ENCODE peak calls at places on chromosomes 2 and 18, in nine cellular contexts. One of them, this sample, is unnamed.

GRCh38 chr2:69916151-69916550 is 1.2 kb downstream of the MXD1 start:
- DNase-seq in CD8-positive, alpha-beta memory T cell: no peak
- DNase-seq in tibial artery: no peak
- DNase-seq in AG20443: no peak
- DNase-seq in Caki2: no peak
- DNase-seq in B cell: no peak
- DNase-seq in AG10803: no peak
- DNase-seq in fibroblast of lung: no peak
- DNase-seq in stimulated activated CD8-positive, alpha-beta memory T cell treated with anti-CD3 and anti-CD28 coated beads, Interleukin-4, amount 100 ng/mL, for 24 hours: no peak
- DNase-seq in this sample: no peak

GRCh38 chr18:48340502-48340901 is 68.7 kb downstream of the ZBTB7C start:
- DNase-seq in AG20443: no peak
- DNase-seq in fibroblast of lung: no peak
- DNase-seq in tibial artery: no peak
- DNase-seq in AG10803: no peak
- DNase-seq in B cell: no peak
- DNase-seq in Caki2: no peak
- DNase-seq in CD8-positive, alpha-beta memory T cell: no peak
- DNase-seq in stimulated activated CD8-positive, alpha-beta memory T cell treated with anti-CD3 and anti-CD28 coated beads, Interleukin-4, amount 100 ng/mL, for 24 hours: no peak
- DNase-seq in this sample: no peak

GRCh38 chr2:237739101-237739500 is 59.5 kb upstream of the RBM44 start:
- DNase-seq in fibroblast of lung: no peak
- DNase-seq in B cell: no peak
- DNase-seq in Caki2: no peak
- DNase-seq in stimulated activated CD8-positive, alpha-beta memory T cell treated with anti-CD3 and anti-CD28 coated beads, Interleukin-4, amount 100 ng/mL, for 24 hours: no peak
- DNase-seq in AG10803: no peak
- DNase-seq in CD8-positive, alpha-beta memory T cell: no peak
- DNase-seq in AG20443: no peak
- DNase-seq in tibial artery: peak
- DNase-seq in this sample: no peak

GRCh38 chr18:41391616-41392610 is 563.1 kb upstream of the PIK3C3 start:
- DNase-seq in AG20443: peak
- DNase-seq in B cell: no peak
- DNase-seq in fibroblast of lung: peak
- DNase-seq in CD8-positive, alpha-beta memory T cell: no peak
- DNase-seq in stimulated activated CD8-positive, alpha-beta memory T cell treated with anti-CD3 and anti-CD28 coated beads, Interleukin-4, amount 100 ng/mL, for 24 hours: no peak
- DNase-seq in Caki2: peak
- DNase-seq in tibial artery: no peak
- DNase-seq in AG10803: peak
- DNase-seq in this sample: peak

GRCh38 chr2:24489942-24490673 is 946 bp upstream of the NCOA1 start:
- DNase-seq in stimulated activated CD8-positive, alpha-beta memory T cell treated with anti-CD3 and anti-CD28 coated beads, Interleukin-4, amount 100 ng/mL, for 24 hours: no peak
- DNase-seq in tibial artery: no peak
- DNase-seq in AG10803: peak
- DNase-seq in AG20443: no peak
- DNase-seq in Caki2: no peak
- DNase-seq in B cell: peak
- DNase-seq in CD8-positive, alpha-beta memory T cell: no peak
- DNase-seq in fibroblast of lung: peak
- DNase-seq in this sample: no peak

GRCh38 chr18:3985030-3985429 is 470.1 kb downstream of the DLGAP1 start:
- DNase-seq in AG10803: no peak
- DNase-seq in Caki2: no peak
- DNase-seq in B cell: no peak
- DNase-seq in CD8-positive, alpha-beta memory T cell: no peak
- DNase-seq in fibroblast of lung: peak
- DNase-seq in AG20443: no peak
- DNase-seq in stimulated activated CD8-positive, alpha-beta memory T cell treated with anti-CD3 and anti-CD28 coated beads, Interleukin-4, amount 100 ng/mL, for 24 hours: no peak
- DNase-seq in tibial artery: no peak
- DNase-seq in this sample: peak

GRCh38 chr2:23901966-23902942 is 24.7 kb downstream of the ATAD2B start:
- DNase-seq in AG10803: peak
- DNase-seq in CD8-positive, alpha-beta memory T cell: no peak
- DNase-seq in B cell: no peak
- DNase-seq in tibial artery: no peak
- DNase-seq in AG20443: peak
- DNase-seq in fibroblast of lung: peak
- DNase-seq in stimulated activated CD8-positive, alpha-beta memory T cell treated with anti-CD3 and anti-CD28 coated beads, Interleukin-4, amount 100 ng/mL, for 24 hours: no peak
- DNase-seq in Caki2: no peak
- DNase-seq in this sample: peak

GRCh38 chr2:17373736-17374135 is 144.5 kb downstream of the RAD51AP2 start:
- DNase-seq in CD8-positive, alpha-beta memory T cell: no peak
- DNase-seq in fibroblast of lung: peak
- DNase-seq in B cell: no peak
- DNase-seq in AG10803: peak
- DNase-seq in Caki2: no peak
- DNase-seq in AG20443: no peak
- DNase-seq in tibial artery: no peak
- DNase-seq in stimulated activated CD8-positive, alpha-beta memory T cell treated with anti-CD3 and anti-CD28 coated beads, Interleukin-4, amount 100 ng/mL, for 24 hours: no peak
- DNase-seq in this sample: no peak

GRCh38 chr2:237669628-237670351 is 42.4 kb downstream of the LRRFIP1 start:
- DNase-seq in CD8-positive, alpha-beta memory T cell: no peak
- DNase-seq in stimulated activated CD8-positive, alpha-beta memory T cell treated with anti-CD3 and anti-CD28 coated beads, Interleukin-4, amount 100 ng/mL, for 24 hours: no peak
- DNase-seq in AG20443: peak
- DNase-seq in fibroblast of lung: peak
- DNase-seq in AG10803: peak
- DNase-seq in B cell: peak
- DNase-seq in Caki2: peak
- DNase-seq in tibial artery: peak
- DNase-seq in this sample: peak

GRCh38 chr2:142915502-142915901 is 38.0 kb downstream of the KYNU start:
- DNase-seq in tibial artery: no peak
- DNase-seq in fibroblast of lung: no peak
- DNase-seq in B cell: no peak
- DNase-seq in stimulated activated CD8-positive, alpha-beta memory T cell treated with anti-CD3 and anti-CD28 coated beads, Interleukin-4, amount 100 ng/mL, for 24 hours: no peak
- DNase-seq in Caki2: no peak
- DNase-seq in AG10803: no peak
- DNase-seq in CD8-positive, alpha-beta memory T cell: no peak
- DNase-seq in AG20443: no peak
- DNase-seq in this sample: no peak

GRCh38 chr2:218033590-218034496 is 31.0 kb upstream of the TNS1 start:
- DNase-seq in CD8-positive, alpha-beta memory T cell: no peak
- DNase-seq in AG10803: no peak
- DNase-seq in Caki2: no peak
- DNase-seq in tibial artery: peak
- DNase-seq in B cell: peak
- DNase-seq in fibroblast of lung: no peak
- DNase-seq in stimulated activated CD8-positive, alpha-beta memory T cell treated with anti-CD3 and anti-CD28 coated beads, Interleukin-4, amount 100 ng/mL, for 24 hours: no peak
- DNase-seq in AG20443: peak
- DNase-seq in this sample: no peak

GRCh38 chr2:129929321-129930290 is 49.9 kb upstream of the RAB6C start:
- DNase-seq in stimulated activated CD8-positive, alpha-beta memory T cell treated with anti-CD3 and anti-CD28 coated beads, Interleukin-4, amount 100 ng/mL, for 24 hours: no peak
- DNase-seq in tibial artery: no peak
- DNase-seq in AG10803: peak
- DNase-seq in B cell: no peak
- DNase-seq in AG20443: peak
- DNase-seq in CD8-positive, alpha-beta memory T cell: no peak
- DNase-seq in Caki2: no peak
- DNase-seq in fibroblast of lung: no peak
- DNase-seq in this sample: peak

GRCh38 chr2:111142101-111142500 is 21.4 kb downstream of the BCL2L11 start:
- DNase-seq in stimulated activated CD8-positive, alpha-beta memory T cell treated with anti-CD3 and anti-CD28 coated beads, Interleukin-4, amount 100 ng/mL, for 24 hours: no peak
- DNase-seq in AG10803: no peak
- DNase-seq in fibroblast of lung: no peak
- DNase-seq in AG20443: no peak
- DNase-seq in tibial artery: no peak
- DNase-seq in Caki2: no peak
- DNase-seq in CD8-positive, alpha-beta memory T cell: no peak
- DNase-seq in B cell: no peak
- DNase-seq in this sample: no peak

GRCh38 chr2:120233292-120233691 is 10.1 kb upstream of the TMEM185B start:
- DNase-seq in AG20443: no peak
- DNase-seq in CD8-positive, alpha-beta memory T cell: no peak
- DNase-seq in Caki2: no peak
- DNase-seq in fibroblast of lung: no peak
- DNase-seq in AG10803: no peak
- DNase-seq in stimulated activated CD8-positive, alpha-beta memory T cell treated with anti-CD3 and anti-CD28 coated beads, Interleukin-4, amount 100 ng/mL, for 24 hours: no peak
- DNase-seq in tibial artery: no peak
- DNase-seq in B cell: no peak
- DNase-seq in this sample: no peak

GRCh38 chr2:47520302-47520630 is 117.3 kb downstream of the MSH2 start:
- DNase-seq in AG10803: no peak
- DNase-seq in Caki2: no peak
- DNase-seq in AG20443: no peak
- DNase-seq in fibroblast of lung: no peak
- DNase-seq in stimulated activated CD8-positive, alpha-beta memory T cell treated with anti-CD3 and anti-CD28 coated beads, Interleukin-4, amount 100 ng/mL, for 24 hours: no peak
- DNase-seq in tibial artery: no peak
- DNase-seq in B cell: no peak
- DNase-seq in CD8-positive, alpha-beta memory T cell: no peak
- DNase-seq in this sample: no peak

GRCh38 chr18:57792741-57793629 is 10.1 kb downstream of the ATP8B1 start:
- DNase-seq in Caki2: no peak
- DNase-seq in AG10803: no peak
- DNase-seq in B cell: no peak
- DNase-seq in tibial artery: no peak
- DNase-seq in AG20443: no peak
- DNase-seq in CD8-positive, alpha-beta memory T cell: no peak
- DNase-seq in fibroblast of lung: no peak
- DNase-seq in stimulated activated CD8-positive, alpha-beta memory T cell treated with anti-CD3 and anti-CD28 coated beads, Interleukin-4, amount 100 ng/mL, for 24 hours: no peak
- DNase-seq in this sample: peak

GRCh38 chr18:46411862-46412690 is 244.9 kb downstream of the LOXHD1 start:
- DNase-seq in Caki2: no peak
- DNase-seq in tibial artery: no peak
- DNase-seq in AG20443: no peak
- DNase-seq in CD8-positive, alpha-beta memory T cell: no peak
- DNase-seq in stimulated activated CD8-positive, alpha-beta memory T cell treated with anti-CD3 and anti-CD28 coated beads, Interleukin-4, amount 100 ng/mL, for 24 hours: no peak
- DNase-seq in AG10803: no peak
- DNase-seq in B cell: no peak
- DNase-seq in fibroblast of lung: peak
- DNase-seq in this sample: no peak

GRCh38 chr2:189092936-189093335 is 86.6 kb downstream of the COL5A2 start:
- DNase-seq in stimulated activated CD8-positive, alpha-beta memory T cell treated with anti-CD3 and anti-CD28 coated beads, Interleukin-4, amount 100 ng/mL, for 24 hours: no peak
- DNase-seq in fibroblast of lung: peak
- DNase-seq in AG10803: peak
- DNase-seq in Caki2: no peak
- DNase-seq in B cell: no peak
- DNase-seq in CD8-positive, alpha-beta memory T cell: no peak
- DNase-seq in AG20443: peak
- DNase-seq in tibial artery: peak
- DNase-seq in this sample: peak

GRCh38 chr18:38923136-38923535 is 1357.5 kb upstream of the CELF4 start:
- DNase-seq in AG10803: no peak
- DNase-seq in Caki2: no peak
- DNase-seq in stimulated activated CD8-positive, alpha-beta memory T cell treated with anti-CD3 and anti-CD28 coated beads, Interleukin-4, amount 100 ng/mL, for 24 hours: no peak
- DNase-seq in B cell: no peak
- DNase-seq in tibial artery: no peak
- DNase-seq in AG20443: no peak
- DNase-seq in fibroblast of lung: no peak
- DNase-seq in CD8-positive, alpha-beta memory T cell: no peak
- DNase-seq in this sample: no peak

GRCh38 chr2:234989183-234989701 is 37.4 kb downstream of the SH3BP4 start:
- DNase-seq in tibial artery: peak
- DNase-seq in fibroblast of lung: peak
- DNase-seq in AG20443: no peak
- DNase-seq in stimulated activated CD8-positive, alpha-beta memory T cell treated with anti-CD3 and anti-CD28 coated beads, Interleukin-4, amount 100 ng/mL, for 24 hours: no peak
- DNase-seq in AG10803: no peak
- DNase-seq in Caki2: no peak
- DNase-seq in B cell: no peak
- DNase-seq in CD8-positive, alpha-beta memory T cell: no peak
- DNase-seq in this sample: peak

GRCh38 chr18:13435596-13436333 is 217.2 kb downstream of the LDLRAD4 start:
- DNase-seq in CD8-positive, alpha-beta memory T cell: no peak
- DNase-seq in tibial artery: peak
- DNase-seq in stimulated activated CD8-positive, alpha-beta memory T cell treated with anti-CD3 and anti-CD28 coated beads, Interleukin-4, amount 100 ng/mL, for 24 hours: no peak
- DNase-seq in Caki2: peak
- DNase-seq in B cell: no peak
- DNase-seq in fibroblast of lung: peak
- DNase-seq in AG20443: peak
- DNase-seq in AG10803: peak
- DNase-seq in this sample: peak

GRCh38 chr2:19607400-19607799 is 249.0 kb upstream of the OSR1 start:
- DNase-seq in CD8-positive, alpha-beta memory T cell: no peak
- DNase-seq in AG10803: peak
- DNase-seq in fibroblast of lung: peak
- DNase-seq in B cell: no peak
- DNase-seq in Caki2: no peak
- DNase-seq in tibial artery: no peak
- DNase-seq in AG20443: no peak
- DNase-seq in stimulated activated CD8-positive, alpha-beta memory T cell treated with anti-CD3 and anti-CD28 coated beads, Interleukin-4, amount 100 ng/mL, for 24 hours: no peak
- DNase-seq in this sample: peak

GRCh38 chr18:75127143-75128021 is 81.6 kb downstream of the PTGR3 start:
- DNase-seq in fibroblast of lung: peak
- DNase-seq in B cell: no peak
- DNase-seq in Caki2: no peak
- DNase-seq in AG20443: peak
- DNase-seq in AG10803: no peak
- DNase-seq in tibial artery: no peak
- DNase-seq in CD8-positive, alpha-beta memory T cell: no peak
- DNase-seq in stimulated activated CD8-positive, alpha-beta memory T cell treated with anti-CD3 and anti-CD28 coated beads, Interleukin-4, amount 100 ng/mL, for 24 hours: no peak
- DNase-seq in this sample: no peak

GRCh38 chr2:147610491-147611050 is 234.3 kb upstream of the ACVR2A start:
- DNase-seq in CD8-positive, alpha-beta memory T cell: no peak
- DNase-seq in tibial artery: no peak
- DNase-seq in AG20443: no peak
- DNase-seq in B cell: no peak
- DNase-seq in fibroblast of lung: no peak
- DNase-seq in Caki2: no peak
- DNase-seq in AG10803: no peak
- DNase-seq in stimulated activated CD8-positive, alpha-beta memory T cell treated with anti-CD3 and anti-CD28 coated beads, Interleukin-4, amount 100 ng/mL, for 24 hours: no peak
- DNase-seq in this sample: no peak

GRCh38 chr2:23709311-23709710 is 217.6 kb downstream of the ATAD2B start:
- DNase-seq in AG20443: no peak
- DNase-seq in CD8-positive, alpha-beta memory T cell: no peak
- DNase-seq in B cell: no peak
- DNase-seq in Caki2: no peak
- DNase-seq in fibroblast of lung: no peak
- DNase-seq in stimulated activated CD8-positive, alpha-beta memory T cell treated with anti-CD3 and anti-CD28 coated beads, Interleukin-4, amount 100 ng/mL, for 24 hours: no peak
- DNase-seq in AG10803: no peak
- DNase-seq in tibial artery: no peak
- DNase-seq in this sample: no peak

GRCh38 chr18:35073186-35074105 is 32.2 kb downstream of the MAPRE2 start:
- DNase-seq in tibial artery: no peak
- DNase-seq in AG20443: peak
- DNase-seq in CD8-positive, alpha-beta memory T cell: no peak
- DNase-seq in stimulated activated CD8-positive, alpha-beta memory T cell treated with anti-CD3 and anti-CD28 coated beads, Interleukin-4, amount 100 ng/mL, for 24 hours: no peak
- DNase-seq in fibroblast of lung: peak
- DNase-seq in B cell: no peak
- DNase-seq in Caki2: no peak
- DNase-seq in AG10803: peak
- DNase-seq in this sample: peak

GRCh38 chr2:173191601-173192000 is 116.0 kb downstream of the MAP3K20 start:
- DNase-seq in AG20443: peak
- DNase-seq in stimulated activated CD8-positive, alpha-beta memory T cell treated with anti-CD3 and anti-CD28 coated beads, Interleukin-4, amount 100 ng/mL, for 24 hours: no peak
- DNase-seq in Caki2: peak
- DNase-seq in tibial artery: no peak
- DNase-seq in AG10803: peak
- DNase-seq in CD8-positive, alpha-beta memory T cell: no peak
- DNase-seq in fibroblast of lung: peak
- DNase-seq in B cell: no peak
- DNase-seq in this sample: peak

GRCh38 chr2:150169230-150169629 is 318.2 kb downstream of the RND3 start:
- DNase-seq in AG10803: peak
- DNase-seq in tibial artery: peak
- DNase-seq in stimulated activated CD8-positive, alpha-beta memory T cell treated with anti-CD3 and anti-CD28 coated beads, Interleukin-4, amount 100 ng/mL, for 24 hours: no peak
- DNase-seq in B cell: no peak
- DNase-seq in fibroblast of lung: peak
- DNase-seq in AG20443: peak
- DNase-seq in Caki2: no peak
- DNase-seq in CD8-positive, alpha-beta memory T cell: no peak
- DNase-seq in this sample: peak

GRCh38 chr18:8301427-8302172 is 307.6 kb upstream of the RAB12 start:
- DNase-seq in CD8-positive, alpha-beta memory T cell: no peak
- DNase-seq in fibroblast of lung: peak
- DNase-seq in B cell: no peak
- DNase-seq in tibial artery: no peak
- DNase-seq in AG20443: no peak
- DNase-seq in Caki2: no peak
- DNase-seq in stimulated activated CD8-positive, alpha-beta memory T cell treated with anti-CD3 and anti-CD28 coated beads, Interleukin-4, amount 100 ng/mL, for 24 hours: no peak
- DNase-seq in AG10803: peak
- DNase-seq in this sample: peak

GRCh38 chr2:144083211-144083610 is 436.7 kb downstream of the ZEB2 start:
- DNase-seq in tibial artery: no peak
- DNase-seq in stimulated activated CD8-positive, alpha-beta memory T cell treated with anti-CD3 and anti-CD28 coated beads, Interleukin-4, amount 100 ng/mL, for 24 hours: no peak
- DNase-seq in fibroblast of lung: peak
- DNase-seq in AG10803: peak
- DNase-seq in CD8-positive, alpha-beta memory T cell: no peak
- DNase-seq in AG20443: peak
- DNase-seq in Caki2: no peak
- DNase-seq in B cell: no peak
- DNase-seq in this sample: peak

GRCh38 chr18:36419913-36420531 is 122.5 kb downstream of the FHOD3 start:
- DNase-seq in tibial artery: no peak
- DNase-seq in stimulated activated CD8-positive, alpha-beta memory T cell treated with anti-CD3 and anti-CD28 coated beads, Interleukin-4, amount 100 ng/mL, for 24 hours: no peak
- DNase-seq in fibroblast of lung: peak
- DNase-seq in B cell: no peak
- DNase-seq in CD8-positive, alpha-beta memory T cell: no peak
- DNase-seq in AG20443: no peak
- DNase-seq in Caki2: peak
- DNase-seq in AG10803: peak
- DNase-seq in this sample: peak

This sample was measured in fibroblast of the aortic adventitia.